ENCODE peak calls at places on chromosomes 2 and 18, in six cellular contexts. H is neuronal stem cell, T is upper lobe of right lung, R is colonic mucosa, L is Panc1, W is hepatocyte. U is an unnamed sample. For H3K4me1 and H3K9me3, the result is how much of the 10 kb centered on the place peaks cover.

GRCh38 chr18:48521723-48522122 is 17.1 kb upstream of the CTIF start:
- DNase-seq in R (no peak), W (no peak), L (no peak), T (no peak), H (peak), U (no peak)

GRCh38 chr2:28454016-28454930 is 41.6 kb upstream of the PLB1 start:
- DNase-seq in R (no peak), W (peak), H (no peak), L (no peak), T (no peak), U (no peak)

GRCh38 chr2:132703396-132703795 is 33.4 kb upstream of the LYPD1 start:
- DNase-seq in R (no peak), W (no peak), H (no peak), L (no peak), T (no peak), U (no peak)

GRCh38 chr2:133948610-133949290 is 305.1 kb upstream of the MGAT5 start:
- DNase-seq in L (no peak), T (no peak), R (no peak), H (no peak), W (no peak), U (no peak)

GRCh38 chr2:214361116-214361515 is 49.7 kb upstream of the VWC2L start:
- DNase-seq in T (no peak), H (no peak), R (no peak), W (no peak), L (no peak), U (no peak)

GRCh38 chr2:109371481-109372170 is 242.1 kb downstream of the SEPTIN10 start:
- DNase-seq in W (no peak), H (no peak), R (peak), L (no peak), T (peak), U (no peak)

GRCh38 chr2:38603402-38604265 is 906 bp upstream of the HNRNPLL start:
- DNase-seq in H (peak), L (peak), W (peak), T (peak), R (peak), U (peak)

GRCh38 chr18:25675123-25675850 is 323.3 kb upstream of the ZNF521 start:
- DNase-seq in W (no peak), L (no peak), R (no peak), T (no peak), H (no peak), U (no peak)

GRCh38 chr2:239277401-239278085 is 123.3 kb downstream of the HDAC4 start:
- DNase-seq in L (no peak), R (peak), W (no peak), T (peak), H (no peak), U (no peak)

GRCh38 chr18:23609390-23610008 is 23.2 kb upstream of the NPC1 start:
- DNase-seq in H (no peak), W (peak), R (no peak), L (no peak), T (no peak), U (peak)

GRCh38 chr2:8567469-8568108 is 114.3 kb upstream of the ID2 start:
- DNase-seq in T (no peak), R (no peak), W (peak), L (no peak), H (no peak), U (no peak)

GRCh38 chr2:99880148-99880983 is 262.0 kb downstream of the AFF3 start:
- DNase-seq in W (no peak), R (no peak), L (peak), H (no peak), T (no peak), U (no peak)

GRCh38 chr18:54284967-54285785 is 15.9 kb downstream of the POLI start:
- DNase-seq in L (no peak), T (no peak), H (no peak), W (no peak), R (no peak), U (no peak)

GRCh38 chr2:203782262-203782976 is 76.0 kb downstream of the CD28 start:
- DNase-seq in H (peak), R (peak), W (peak), T (no peak), L (no peak), U (peak)

GRCh38 chr2:193885419-193885818 is 1690.7 kb upstream of the TMEFF2 start:
- DNase-seq in H (no peak), T (no peak), W (no peak), L (no peak), R (no peak), U (no peak)

GRCh38 chr2:88729061-88729745 is 37.7 kb downstream of the RPIA start:
- DNase-seq in W (no peak), R (no peak), T (no peak), L (no peak), H (no peak), U (no peak)

GRCh38 chr18:27110319-27110718 is 74.8 kb downstream of the CHST9 start:
- DNase-seq in H (no peak), W (no peak), R (no peak), L (no peak), T (no peak), U (no peak)

GRCh38 chr2:8679827-8680731 is 1.8 kb upstream of the ID2 start:
- DNase-seq in W (peak), L (no peak), R (peak), T (peak), H (peak), U (peak)

GRCh38 chr2:101624706-101625332 is 72.7 kb upstream of the MAP4K4 start:
- DNase-seq in T (no peak), R (no peak), L (no peak), H (no peak), W (no peak), U (no peak)

GRCh38 chr2:241652142-241652541 is 14.6 kb downstream of the ATG4B start:
- DNase-seq in W (no peak), H (no peak), T (no peak), L (no peak), R (no peak), U (no peak)

GRCh38 chr2:1742680-1743395 is 1.5 kb downstream of the PXDN start:
- DNase-seq in W (peak), T (peak), H (peak), R (peak), L (no peak), U (no peak)

GRCh38 chr2:96153291-96153713 is 8.1 kb upstream of the DUSP2 start:
- DNase-seq in L (no peak), H (no peak), W (peak), R (no peak), T (peak), U (no peak)

GRCh38 chr2:96153991-96154431 is 8.8 kb upstream of the DUSP2 start:
- DNase-seq in H (no peak), T (peak), W (peak), R (no peak), L (no peak), U (no peak)

GRCh38 chr2:96151595-96152300 is 6.5 kb upstream of the DUSP2 start:
- DNase-seq in W (no peak), R (no peak), T (no peak), H (no peak), L (no peak), U (no peak)

GRCh38 chr2:96150791-96151594 is 5.8 kb upstream of the DUSP2 start:
- DNase-seq in H (no peak), T (no peak), W (peak), L (no peak), R (no peak), U (no peak)

DNA sequence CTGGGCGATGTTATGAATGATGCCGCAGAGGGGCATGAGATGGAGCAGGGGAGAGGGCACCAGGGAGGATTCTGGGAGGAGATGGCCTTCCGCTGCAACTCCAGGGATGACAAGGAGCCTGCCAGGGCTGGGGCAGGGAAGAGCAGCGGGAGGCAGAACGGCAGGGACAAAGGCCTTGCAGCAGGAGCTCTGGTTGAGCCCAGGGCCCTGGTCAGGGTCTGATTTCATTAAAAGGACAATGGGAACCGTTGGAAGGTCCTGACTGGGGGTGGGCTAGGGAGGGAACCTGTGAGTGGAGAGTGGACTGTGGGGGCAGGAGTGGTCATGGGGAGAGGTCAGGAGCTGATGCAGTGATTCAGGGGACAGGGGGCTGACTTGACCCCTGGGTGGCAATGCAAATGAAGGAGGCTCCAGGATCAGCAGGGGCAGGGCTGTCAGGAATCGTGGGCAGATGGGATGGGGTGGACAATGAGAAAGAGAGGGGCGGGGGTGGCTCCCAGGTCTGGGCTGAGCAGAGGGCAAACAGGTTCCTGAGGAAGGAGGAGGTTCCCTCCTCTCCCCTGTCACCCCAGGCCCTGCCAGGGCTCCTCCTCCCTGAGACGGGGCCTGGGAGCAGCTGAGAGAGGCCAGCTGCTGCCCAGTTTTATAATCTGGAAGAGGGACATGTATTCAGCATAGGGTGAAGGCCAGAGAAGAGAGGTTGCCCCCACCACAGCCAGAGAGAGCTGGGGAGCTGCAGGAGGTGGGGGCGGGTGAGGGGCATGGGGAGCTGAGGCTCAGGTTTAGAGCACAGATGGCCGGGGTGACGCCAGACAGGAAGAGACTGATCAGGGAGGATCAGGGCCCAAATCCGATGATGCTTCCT is 7.3 kb upstream of the DUSP2 start:
- DNase-seq in H (peak), T (peak), R (no peak), L (no peak), W (peak), U (no peak)
- H3K4me1 ChIP-seq in H (under half), T (under half), R (under half), L (under half), W (under half), U (under half)

DNA sequence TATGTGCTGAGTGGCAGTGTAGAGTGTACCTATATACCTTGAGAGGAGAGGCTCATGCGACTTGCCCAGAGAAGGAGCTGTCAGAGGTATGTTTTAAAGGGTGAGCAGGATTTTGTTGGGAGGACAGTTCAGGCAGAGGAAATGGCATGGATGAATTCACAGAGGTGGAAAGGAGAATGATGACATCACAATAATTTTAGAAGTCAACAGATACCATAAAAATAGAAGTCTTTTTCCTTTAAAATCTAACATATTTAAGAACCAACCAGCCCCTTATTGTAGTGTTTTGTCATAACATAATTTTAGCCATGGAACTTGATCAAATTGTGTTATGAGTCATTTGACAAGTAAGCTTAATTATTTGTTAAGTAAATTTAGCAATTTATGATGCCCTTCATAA is 538.1 kb upstream of the GYPC start:
- DNase-seq in T (no peak), R (no peak), L (no peak), W (no peak), H (no peak), U (no peak)
- H3K9me3 ChIP-seq in T (under half), R (under half), L (under half), W (under half), H (under half), U (under half)

GRCh38 chr2:15582645-15583340 is 8.9 kb upstream of the DDX1 start:
- DNase-seq in T (no peak), L (no peak), R (no peak), H (no peak), W (no peak), U (no peak)
- H3K4me3 ChIP-seq in T (no peak), L (no peak), R (no peak), H (no peak), W (no peak), U (no peak)

GRCh38 chr2:218893349-218894167 is 12.9 kb downstream of the WNT10A start:
- DNase-seq in W (no peak), H (no peak), R (no peak), L (no peak), T (no peak), U (no peak)
- H3K4me1 ChIP-seq in W (half or more), H (under half), R (under half), L (half or more), T (under half), U (under half)

DNA sequence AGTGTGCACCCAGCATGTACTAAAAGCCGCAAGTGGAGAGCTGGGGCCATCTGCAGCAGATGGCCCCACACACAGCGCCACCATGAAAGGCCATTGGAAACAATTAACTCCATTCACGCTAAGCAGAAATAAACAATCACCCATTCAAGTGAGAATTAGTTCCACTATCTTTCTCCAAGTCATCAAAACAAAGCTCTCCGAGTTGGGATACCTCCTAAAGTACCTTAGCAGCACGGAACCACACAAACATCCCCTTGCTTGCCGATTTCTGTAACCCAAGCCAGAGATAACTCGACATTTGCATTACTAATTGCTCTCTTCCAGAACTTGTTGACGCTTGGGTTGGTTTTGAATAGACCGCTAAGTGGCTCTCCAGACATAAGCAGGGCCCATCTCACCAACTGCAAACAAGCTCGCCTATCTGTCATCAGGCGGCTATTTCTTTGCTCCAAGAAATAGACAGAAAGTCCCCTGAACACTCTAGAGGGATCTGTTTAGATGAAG is 840.6 kb upstream of the SALL3 start:
- DNase-seq in L (no peak), W (no peak), T (no peak), R (no peak), H (peak), U (no peak)
- H3K9me3 ChIP-seq in L (under half), W (under half), T (under half), R (under half), H (under half), U (under half)

GRCh38 chr18:61333271-61333745 is at the start of gene CDH20:
- DNase-seq in W (no peak), T (no peak), L (no peak), R (no peak), H (peak), U (no peak)
- H3K4me3 ChIP-seq in W (peak), T (peak), L (peak), R (peak), H (peak), U (no peak)

DNA sequence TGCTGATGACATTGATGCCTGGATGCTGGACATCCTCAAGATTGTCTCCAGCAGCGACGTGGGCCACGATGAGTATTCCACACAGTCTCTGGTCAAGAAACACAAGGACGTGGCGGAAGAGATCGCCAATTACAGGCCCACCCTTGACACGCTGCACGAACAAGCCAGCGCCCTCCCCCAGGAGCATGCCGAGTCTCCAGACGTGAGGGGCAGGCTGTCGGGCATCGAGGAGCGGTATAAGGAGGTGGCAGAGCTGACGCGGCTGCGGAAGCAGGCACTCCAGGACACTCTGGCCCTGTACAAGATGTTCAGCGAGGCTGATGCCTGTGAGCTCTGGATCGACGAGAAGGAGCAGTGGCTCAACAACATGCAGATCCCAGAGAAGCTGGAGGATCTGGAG is 94.1 kb upstream of the EML6 start:
- DNase-seq in L (no peak), T (no peak), H (no peak), R (no peak), W (no peak), U (no peak)
- H3K4me1 ChIP-seq in L (under half), T (under half), H (under half), R (under half), W (under half), U (under half)

DNA sequence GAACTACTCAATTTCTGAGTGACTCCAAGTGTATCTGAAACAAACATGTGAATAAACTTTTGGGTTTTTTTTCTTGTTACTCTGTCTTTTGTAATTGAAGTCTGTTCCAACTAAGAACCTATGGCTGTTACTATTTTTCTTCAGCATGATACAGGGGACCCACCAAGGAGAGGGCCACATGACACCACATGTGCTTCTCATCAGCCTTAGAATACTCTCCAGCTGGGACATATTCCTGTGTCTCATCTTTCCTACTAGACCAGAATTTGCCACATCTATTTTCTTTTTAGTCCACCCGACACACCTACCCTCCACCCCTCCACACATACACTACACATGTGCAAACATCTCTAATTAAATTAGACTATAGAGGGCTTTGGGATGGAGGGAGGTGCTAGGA is 191.7 kb upstream of the NDUFV2 start:
- DNase-seq in L (no peak), H (no peak), W (no peak), R (no peak), T (no peak), U (no peak)
- H3K9me3 ChIP-seq in L (under half), H (under half), W (under half), R (under half), T (under half), U (under half)

DNA sequence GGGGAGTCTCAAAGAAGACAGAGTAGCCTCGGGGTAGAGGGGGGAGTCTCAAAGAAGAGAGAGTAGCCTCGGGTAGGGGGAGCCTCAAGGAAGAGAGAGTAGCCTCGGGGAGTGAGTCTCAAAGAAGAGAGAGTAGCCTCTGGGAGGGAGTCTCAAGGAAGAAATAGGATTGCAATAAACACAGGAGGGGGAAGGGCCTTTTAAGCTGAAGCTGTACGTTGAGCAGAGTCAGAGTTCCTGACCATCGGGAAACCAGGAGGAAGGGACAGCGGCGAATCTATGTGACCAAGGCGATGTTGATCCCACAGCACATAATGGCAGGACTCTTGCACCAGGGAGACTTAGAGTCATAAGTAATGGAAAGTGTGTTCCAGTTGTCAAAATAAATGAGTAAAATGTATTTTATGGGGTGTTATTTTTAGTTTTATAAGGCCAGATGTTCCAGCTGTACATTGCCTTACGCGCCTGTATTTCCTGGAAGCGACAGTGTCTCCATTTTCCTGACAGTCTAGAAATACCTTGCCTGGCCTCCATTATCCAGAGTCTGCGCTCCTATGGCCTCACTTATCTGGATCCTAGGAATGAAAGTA is 152.9 kb upstream of the COPS8 start:
- DNase-seq in T (no peak), L (no peak), W (peak), H (no peak), R (peak), U (no peak)
- H3K4me3 ChIP-seq in T (no peak), L (no peak), W (no peak), H (no peak), R (no peak), U (no peak)